ENCODE peak calls at places on chromosomes 7 and 10, in ten cellular contexts. P is prostate gland, F is heart left ventricle, E is Peyer's patch, L is thyroid gland, Z is gastrocnemius medialis, M is GM12891, J is suprapubic skin, Y is K562, R is NB4. I is an unnamed sample.

GRCh38 chr10:15254808-15255655 is 86.5 kb upstream of the NMT2 start:
- DNase-seq in F (no peak), P (no peak), E (no peak), Z (no peak), L (no peak), M (no peak), J (no peak), R (peak), Y (no peak), I (no peak)

GRCh38 chr7:480531-481218 is 39.0 kb downstream of the PDGFA start:
- DNase-seq in Z (no peak), L (peak), J (peak), E (peak), Y (peak), R (no peak), P (no peak), M (no peak), F (peak), I (no peak)

GRCh38 chr7:28176645-28177044 is 4.0 kb downstream of the JAZF1 start:
- DNase-seq in J (no peak), M (no peak), E (no peak), P (no peak), L (no peak), Y (no peak), Z (no peak), F (no peak), R (no peak), I (no peak)

GRCh38 chr7:17633099-17633498 is 307.2 kb downstream of the SNX13 start:
- DNase-seq in J (no peak), M (no peak), E (no peak), F (no peak), Y (no peak), R (no peak), P (no peak), L (no peak), Z (no peak), I (peak)

GRCh38 chr10:93584445-93584844 is 16.6 kb downstream of the RBP4 start:
- DNase-seq in P (no peak), M (no peak), E (no peak), Y (no peak), L (no peak), F (no peak), J (no peak), Z (no peak), R (no peak), I (no peak)

GRCh38 chr7:107414198-107414597 is 55.7 kb upstream of the GPR22 start:
- DNase-seq in L (no peak), J (no peak), P (no peak), F (no peak), E (no peak), Z (no peak), R (no peak), Y (no peak), M (no peak), I (no peak)

GRCh38 chr10:72319416-72320254 is 35.1 kb downstream of the DNAJB12 start:
- DNase-seq in R (peak), P (peak), E (peak), Y (peak), M (peak), L (peak), J (peak), F (peak), Z (peak), I (peak)

GRCh38 chr7:51230723-51231122 is 85.9 kb downstream of the COBL start:
- DNase-seq in Y (no peak), R (peak), L (no peak), Z (no peak), E (no peak), M (no peak), P (no peak), F (no peak), J (no peak), I (no peak)

DNA sequence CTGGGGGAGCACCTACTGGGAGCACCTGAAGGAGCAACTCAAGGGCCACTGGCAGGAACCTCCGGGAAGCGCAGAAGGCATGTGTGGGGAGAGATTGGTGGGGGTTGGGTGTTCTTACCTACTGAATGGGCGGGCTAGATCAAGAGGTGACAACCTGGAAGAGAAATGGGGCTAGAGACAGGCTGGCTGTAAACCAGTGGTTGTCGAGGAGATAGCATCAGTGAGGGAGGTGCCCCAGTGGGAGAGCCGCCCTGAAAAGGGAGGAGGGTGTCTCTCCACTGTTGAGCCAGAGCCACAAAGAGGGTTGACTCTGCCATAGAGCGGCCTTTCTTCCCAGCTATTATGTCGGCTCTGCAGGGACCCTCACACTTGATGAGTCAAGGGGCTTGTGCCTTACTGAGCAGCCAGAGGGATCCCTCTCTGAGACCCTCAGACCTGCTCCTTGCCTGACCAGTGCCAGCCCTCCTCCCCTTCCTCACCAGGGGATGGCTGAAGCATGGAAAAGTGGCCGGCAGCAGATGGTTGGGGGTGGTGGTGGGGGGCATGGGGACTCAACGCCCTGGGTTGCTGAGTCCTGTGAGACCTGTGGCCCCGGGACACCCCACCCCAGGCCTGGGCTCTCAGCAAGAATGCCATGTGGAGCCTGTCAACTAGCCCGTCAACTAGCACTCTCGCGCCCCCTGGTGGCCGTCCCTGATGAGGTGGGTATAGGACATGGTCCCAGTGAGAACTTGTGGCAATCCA is 36.4 kb upstream of the PURB start:
- DNase-seq in P (peak), F (peak), Y (peak), M (peak), J (peak), Z (peak), E (peak), L (peak), R (peak), I (peak)
- TF ChIP-seq POLR2A in P (no peak), F (no peak), Y (peak), M (no peak), J (no peak), Z (no peak), E (no peak), L (no peak), R (no peak), I (no peak)

GRCh38 chr7:8232999-8233847 is 28.7 kb downstream of the ICA1 start:
- DNase-seq in E (no peak), Y (peak), L (no peak), F (peak), J (no peak), Z (no peak), M (no peak), P (no peak), R (no peak), I (no peak)
- TF ChIP-seq POLR2A in E (no peak), Y (peak), L (no peak), F (no peak), J (no peak), Z (no peak), M (no peak), P (no peak), R (no peak), I (no peak)

GRCh38 chr10:73914036-73914435 is 3.1 kb downstream of the PLAU start:
- DNase-seq in R (no peak), M (no peak), Z (no peak), E (no peak), J (no peak), P (no peak), Y (no peak), L (no peak), F (no peak), I (no peak)

GRCh38 chr10:73916761-73917470 is 6.0 kb downstream of the PLAU start:
- DNase-seq in Z (no peak), J (no peak), P (no peak), R (peak), Y (no peak), E (peak), L (no peak), F (no peak), M (no peak), I (no peak)

GRCh38 chr10:73917566-73918305 is 6.8 kb downstream of the PLAU start:
- DNase-seq in J (no peak), Z (no peak), E (no peak), P (no peak), R (peak), F (no peak), L (no peak), Y (no peak), M (no peak), I (no peak)

GRCh38 chr10:73911553-73912004 is 647 bp downstream of the PLAU start:
- DNase-seq in M (no peak), Z (no peak), L (no peak), Y (no peak), F (no peak), R (no peak), P (no peak), J (peak), E (no peak), I (no peak)

GRCh38 chr10:73915206-73915851 is 4.4 kb downstream of the PLAU start:
- DNase-seq in L (no peak), P (no peak), E (no peak), Y (no peak), J (no peak), F (no peak), Z (no peak), R (no peak), M (no peak), I (no peak)
- TF ChIP-seq POLR2A in L (no peak), P (no peak), E (no peak), Y (no peak), J (no peak), F (no peak), Z (no peak), R (no peak), M (no peak), I (no peak)

DNA sequence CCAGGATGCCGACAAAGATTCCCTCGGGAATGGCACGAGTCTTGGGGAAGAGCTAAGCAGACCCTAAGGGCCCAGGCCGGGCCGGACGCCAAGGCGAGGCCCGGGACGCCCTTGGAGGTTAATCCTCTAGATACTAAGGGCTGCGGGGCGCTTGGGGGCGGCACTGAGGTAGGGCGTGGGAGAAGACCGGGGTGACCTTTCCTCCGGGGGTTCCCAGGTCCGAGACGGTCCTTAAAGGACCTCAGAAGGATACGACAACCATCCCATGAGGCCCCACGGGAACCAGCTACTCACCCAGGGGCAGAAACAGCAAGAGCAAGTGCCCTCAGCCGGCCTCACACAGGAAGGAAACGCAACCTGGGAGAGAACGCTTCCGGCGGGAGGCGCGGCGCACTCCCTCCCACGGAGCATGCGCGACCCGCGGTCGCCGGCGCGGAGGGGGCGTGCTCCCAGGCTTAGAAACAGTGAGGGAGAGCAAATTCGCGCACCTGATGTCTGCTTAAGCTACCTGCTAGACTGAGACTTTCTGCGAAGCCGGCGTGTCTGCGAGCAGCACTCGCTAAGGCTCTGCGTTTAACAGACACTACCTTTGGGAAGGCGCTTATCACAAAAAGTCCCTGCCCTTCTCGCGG is at the start of gene ATAD1:
- DNase-seq in F (peak), L (peak), J (peak), Y (peak), E (peak), Z (peak), R (peak), P (peak), M (peak), I (peak)
- TF ChIP-seq POLR2A in F (peak), L (peak), J (no peak), Y (peak), E (peak), Z (peak), R (peak), P (peak), M (peak), I (peak)

GRCh38 chr10:4865945-4866661 is 40.1 kb downstream of the AKR1E2 start:
- DNase-seq in J (no peak), E (no peak), M (no peak), Z (no peak), Y (no peak), F (no peak), P (no peak), L (no peak), R (no peak), I (no peak)

GRCh38 chr10:4867109-4867519 is 41.1 kb downstream of the AKR1E2 start:
- DNase-seq in L (no peak), E (no peak), M (no peak), P (no peak), Y (no peak), J (no peak), F (no peak), R (no peak), Z (no peak), I (no peak)

GRCh38 chr10:4867520-4868356 is 41.7 kb downstream of the AKR1E2 start:
- DNase-seq in P (no peak), Y (peak), F (no peak), M (no peak), Z (no peak), L (no peak), E (no peak), R (no peak), J (no peak), I (no peak)

GRCh38 chr10:4868357-4868657 is 42.3 kb downstream of the AKR1E2 start:
- DNase-seq in F (no peak), L (no peak), P (no peak), M (no peak), R (no peak), Y (no peak), J (no peak), Z (no peak), E (no peak), I (no peak)
- TF ChIP-seq POLR2A in F (no peak), L (no peak), P (no peak), M (no peak), R (no peak), Y (no peak), J (no peak), Z (no peak), E (no peak), I (no peak)

DNA sequence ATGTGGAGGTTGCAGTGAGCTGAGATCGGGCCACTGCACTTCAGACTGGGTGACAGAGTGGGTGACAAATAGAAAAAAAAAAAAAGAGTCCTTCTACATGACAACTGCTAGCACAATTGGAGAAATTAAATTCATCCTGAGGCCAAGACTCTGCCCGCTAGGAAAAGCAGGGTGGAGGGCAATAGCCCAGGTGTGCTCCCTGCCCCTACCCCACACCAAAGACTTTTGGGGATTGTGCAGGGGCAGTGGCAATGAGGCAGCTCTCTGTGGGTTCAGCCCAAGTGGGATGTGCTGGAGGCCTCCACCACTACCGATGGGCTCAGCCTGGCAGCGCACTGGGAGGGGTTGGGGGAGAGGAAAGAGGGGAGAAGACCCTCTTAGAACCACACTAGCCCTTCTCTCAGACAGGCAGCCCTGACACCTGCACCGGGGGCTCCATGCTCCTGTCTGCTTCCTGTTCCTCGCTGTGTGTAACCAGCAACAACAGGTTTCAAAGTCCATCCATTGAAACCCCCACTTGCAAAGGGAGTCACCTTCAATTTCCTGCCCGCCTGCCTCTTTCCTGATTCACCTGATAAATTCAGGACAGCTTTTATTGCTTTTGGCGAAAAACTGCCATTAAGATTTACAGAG is 61.1 kb downstream of the TMEM209 start:
- DNase-seq in P (no peak), Y (no peak), R (no peak), J (no peak), E (no peak), Z (no peak), L (peak), M (no peak), F (no peak), I (no peak)
- TF ChIP-seq POLR2A in P (no peak), Y (no peak), R (no peak), J (no peak), E (no peak), Z (no peak), L (no peak), M (no peak), F (no peak), I (no peak)

GRCh38 chr7:4681922-4682620 is at the start of gene FOXK1:
- DNase-seq in E (peak), P (peak), M (peak), F (peak), Y (peak), Z (peak), R (peak), L (peak), J (peak), I (peak)
- TF ChIP-seq POLR2A in E (no peak), P (no peak), M (peak), F (peak), Y (no peak), Z (peak), R (peak), L (no peak), J (no peak), I (peak)

GRCh38 chr7:22166928-22167327 is 190.0 kb downstream of the RAPGEF5 start:
- DNase-seq in Y (peak), J (no peak), M (no peak), L (no peak), F (no peak), P (no peak), R (no peak), E (no peak), Z (no peak), I (no peak)
- TF ChIP-seq POLR2A in Y (no peak), J (no peak), M (no peak), L (no peak), F (no peak), P (no peak), R (no peak), E (no peak), Z (no peak), I (no peak)

GRCh38 chr7:2314209-2314955 is at the start of gene SNX8:
- DNase-seq in E (peak), M (peak), Y (peak), Z (peak), J (peak), P (peak), L (peak), R (peak), F (peak), I (peak)
- TF ChIP-seq POLR2A in E (peak), M (no peak), Y (peak), Z (peak), J (no peak), P (peak), L (no peak), R (peak), F (peak), I (peak)

DNA sequence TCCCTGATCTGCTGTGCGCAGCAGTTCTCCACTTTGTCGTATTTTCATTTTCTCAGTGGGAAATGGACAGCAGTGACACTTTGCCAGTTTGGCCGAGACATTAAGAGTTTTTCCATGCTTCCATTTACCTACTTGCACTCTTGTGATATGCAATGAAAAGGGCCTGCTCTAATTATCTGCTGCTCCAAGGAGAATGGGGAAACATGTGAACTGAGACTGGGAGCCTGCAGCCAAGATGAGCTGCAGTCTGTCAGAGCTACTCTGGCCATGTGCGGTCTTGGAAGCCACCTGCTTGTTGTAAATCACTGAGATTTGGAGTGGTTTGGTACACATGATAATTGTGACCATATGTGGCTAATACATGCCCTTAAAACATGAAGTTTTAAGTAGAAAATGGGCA is 586.6 kb upstream of the POT1 start:
- DNase-seq in Y (no peak), E (no peak), J (no peak), M (no peak), L (no peak), F (no peak), P (no peak), R (no peak), Z (no peak), I (no peak)
- TF ChIP-seq POLR2A in Y (no peak), E (no peak), J (no peak), M (no peak), L (no peak), F (no peak), P (no peak), R (no peak), Z (no peak), I (no peak)

I was measured in H54.